ENCODE peak calls at places on chromosome 6, in seven cellular contexts. One of them, this sample, is unnamed.
A peak's percentile ranks its signal among the peaks of the same experiment; 100 is the strongest.

GRCh38 chr6:91523511-91523910 is 936.6 kb upstream of the MAP3K7 start:
- DNase-seq in esophagus squamous epithelium: no peak
- DNase-seq in NCI-H510A: no peak
- DNase-seq in memory B cell: no peak
- DNase-seq in T47D: no peak
- DNase-seq in occipital lobe: no peak
- DNase-seq in posterior cingulate gyrus: no peak
- DNase-seq in this sample: no peak

GRCh38 chr6:46876126-46876525 is 45.6 kb downstream of the ADGRF5 start:
- DNase-seq in occipital lobe: no peak
- DNase-seq in posterior cingulate gyrus: no peak
- DNase-seq in esophagus squamous epithelium: no peak
- DNase-seq in NCI-H510A: peak; percentile 12
- DNase-seq in memory B cell: no peak
- DNase-seq in T47D: peak; percentile 86
- DNase-seq in this sample: no peak

GRCh38 chr6:85672623-85673022 is 29.9 kb upstream of the SYNCRIP start:
- DNase-seq in occipital lobe: no peak
- DNase-seq in NCI-H510A: no peak
- DNase-seq in esophagus squamous epithelium: no peak
- DNase-seq in memory B cell: no peak
- DNase-seq in T47D: no peak
- DNase-seq in posterior cingulate gyrus: no peak
- DNase-seq in this sample: no peak

GRCh38 chr6:85418059-85418458 is 31.8 kb upstream of the NT5E start:
- DNase-seq in posterior cingulate gyrus: no peak
- DNase-seq in NCI-H510A: no peak
- DNase-seq in esophagus squamous epithelium: no peak
- DNase-seq in memory B cell: no peak
- DNase-seq in occipital lobe: no peak
- DNase-seq in T47D: no peak
- DNase-seq in this sample: no peak

GRCh38 chr6:123777554-123777953 is 26.1 kb upstream of the NKAIN2 start:
- DNase-seq in T47D: peak; percentile 35
- DNase-seq in NCI-H510A: no peak
- DNase-seq in posterior cingulate gyrus: no peak
- DNase-seq in esophagus squamous epithelium: no peak
- DNase-seq in occipital lobe: no peak
- DNase-seq in memory B cell: no peak
- DNase-seq in this sample: no peak

GRCh38 chr6:153210083-153210482 is 79.0 kb upstream of the RGS17 start:
- DNase-seq in esophagus squamous epithelium: no peak
- DNase-seq in posterior cingulate gyrus: no peak
- DNase-seq in occipital lobe: no peak
- DNase-seq in memory B cell: no peak
- DNase-seq in NCI-H510A: no peak
- DNase-seq in T47D: no peak
- DNase-seq in this sample: no peak

GRCh38 chr6:127389706-127390105 is 46.3 kb upstream of the ECHDC1 start:
- DNase-seq in T47D: no peak
- DNase-seq in esophagus squamous epithelium: no peak
- DNase-seq in memory B cell: no peak
- DNase-seq in occipital lobe: no peak
- DNase-seq in NCI-H510A: no peak
- DNase-seq in posterior cingulate gyrus: no peak
- DNase-seq in this sample: no peak

GRCh38 chr6:85945454-85946185 is 302.9 kb upstream of the SYNCRIP start:
- DNase-seq in occipital lobe: peak; percentile 2
- DNase-seq in esophagus squamous epithelium: no peak
- DNase-seq in NCI-H510A: no peak
- DNase-seq in posterior cingulate gyrus: no peak
- DNase-seq in T47D: no peak
- DNase-seq in memory B cell: no peak
- DNase-seq in this sample: no peak

GRCh38 chr6:118665011-118665410 is 13.6 kb upstream of the CEP85L start:
- DNase-seq in memory B cell: no peak
- DNase-seq in esophagus squamous epithelium: no peak
- DNase-seq in NCI-H510A: no peak
- DNase-seq in T47D: no peak
- DNase-seq in posterior cingulate gyrus: no peak
- DNase-seq in occipital lobe: no peak
- DNase-seq in this sample: no peak

This sample was measured in NCI-H187.